ENCODE peak calls at places on chromosomes 16 and 17, in five cellular contexts. J, N, K, A and D are unnamed samples.

GRCh38 chr17:1147664-1148063 is 32.1 kb downstream of the ABR start:
- DNase-seq in A (peak; percentile 37), K (peak; percentile 59), J (peak; percentile 20), N (no peak), D (peak; percentile 56)

GRCh38 chr17:15915996-15916395 is 28.9 kb upstream of the ADORA2B start:
- DNase-seq in J (no peak), K (peak; percentile 18), N (no peak), A (no peak), D (no peak)

GRCh38 chr16:26453215-26453614 is 613.5 kb upstream of the C16orf82 start:
- DNase-seq in A (no peak), J (no peak), N (no peak), K (no peak), D (no peak)

GRCh38 chr17:38663125-38663751 is 11.5 kb downstream of the EPOP start:
- DNase-seq in J (peak; percentile 32), K (peak; percentile 82), N (no peak), A (no peak), D (peak; percentile 79)

GRCh38 chr16:67862623-67863583 is 9.9 kb upstream of the EDC4 start:
- DNase-seq in J (peak; percentile 50), K (no peak), N (no peak), A (no peak), D (no peak)

GRCh38 chr16:80319181-80319580 is 221.6 kb upstream of the DYNLRB2 start:
- DNase-seq in N (no peak), J (no peak), K (no peak), A (no peak), D (no peak)

GRCh38 chr16:75250809-75251279 is 580 bp downstream of the BCAR1 start:
- DNase-seq in K (peak; percentile 67), N (no peak), J (no peak), A (no peak), D (no peak)

GRCh38 chr16:83973077-83973476 is 5.0 kb downstream of the NECAB2 start:
- DNase-seq in K (no peak), J (no peak), N (no peak), A (no peak), D (no peak)

GRCh38 chr17:3695723-3696411 is at the start of gene P2RX5:
- DNase-seq in A (no peak), K (peak; percentile 70), N (peak; percentile 32), J (peak; percentile 13), D (no peak)

GRCh38 chr16:77064037-77064436 is 127.0 kb upstream of the MON1B start:
- DNase-seq in K (no peak), J (no peak), A (no peak), N (no peak), D (no peak)

GRCh38 chr16:50928065-50928464 is 186.2 kb downstream of the CYLD start:
- DNase-seq in A (no peak), K (no peak), J (no peak), N (no peak), D (no peak)

GRCh38 chr16:50253511-50253903 is 12.8 kb upstream of the ADCY7 start:
- DNase-seq in K (no peak), A (no peak), N (no peak), J (no peak), D (no peak)

GRCh38 chr16:17602678-17603077 is 131.9 kb upstream of the XYLT1 start:
- DNase-seq in N (no peak), A (no peak), K (no peak), J (no peak), D (no peak)

GRCh38 chr17:37702605-37703004 is 42.3 kb downstream of the HNF1B start:
- DNase-seq in K (no peak), N (no peak), A (peak; percentile 71), J (peak; percentile 87), D (no peak)

GRCh38 chr16:2775765-2776499 is 1.1 kb downstream of the ELOB start:
- DNase-seq in A (no peak), K (no peak), N (no peak), J (no peak), D (no peak)

GRCh38 chr17:81940538-81941483 is 3.7 kb upstream of the PYCR1 start:
- DNase-seq in K (no peak), N (no peak), A (no peak), J (no peak), D (no peak)

GRCh38 chr16:30491744-30492308 is 19.3 kb downstream of the ITGAL start:
- DNase-seq in K (no peak), A (peak; percentile 41), N (peak; percentile 30), J (peak; percentile 77), D (no peak)

GRCh38 chr17:34997355-34997862 is 17.1 kb downstream of the LIG3 start:
- DNase-seq in J (peak; percentile 60), N (no peak), K (no peak), A (peak; percentile 85), D (no peak)

GRCh38 chr17:73588291-73589095 is 55.8 kb downstream of the SDK2 start:
- DNase-seq in A (no peak), N (no peak), K (no peak), J (no peak), D (no peak)

GRCh38 chr17:77322534-77323412 is 182.0 kb downstream of the SEC14L1 start:
- DNase-seq in N (no peak), J (peak; percentile 99), K (peak; percentile 59), A (peak; percentile 99), D (no peak)

GRCh38 chr17:70892527-70892926 is 723.2 kb downstream of the KCNJ2 start:
- DNase-seq in J (no peak), N (no peak), A (no peak), K (no peak), D (no peak)

DNA sequence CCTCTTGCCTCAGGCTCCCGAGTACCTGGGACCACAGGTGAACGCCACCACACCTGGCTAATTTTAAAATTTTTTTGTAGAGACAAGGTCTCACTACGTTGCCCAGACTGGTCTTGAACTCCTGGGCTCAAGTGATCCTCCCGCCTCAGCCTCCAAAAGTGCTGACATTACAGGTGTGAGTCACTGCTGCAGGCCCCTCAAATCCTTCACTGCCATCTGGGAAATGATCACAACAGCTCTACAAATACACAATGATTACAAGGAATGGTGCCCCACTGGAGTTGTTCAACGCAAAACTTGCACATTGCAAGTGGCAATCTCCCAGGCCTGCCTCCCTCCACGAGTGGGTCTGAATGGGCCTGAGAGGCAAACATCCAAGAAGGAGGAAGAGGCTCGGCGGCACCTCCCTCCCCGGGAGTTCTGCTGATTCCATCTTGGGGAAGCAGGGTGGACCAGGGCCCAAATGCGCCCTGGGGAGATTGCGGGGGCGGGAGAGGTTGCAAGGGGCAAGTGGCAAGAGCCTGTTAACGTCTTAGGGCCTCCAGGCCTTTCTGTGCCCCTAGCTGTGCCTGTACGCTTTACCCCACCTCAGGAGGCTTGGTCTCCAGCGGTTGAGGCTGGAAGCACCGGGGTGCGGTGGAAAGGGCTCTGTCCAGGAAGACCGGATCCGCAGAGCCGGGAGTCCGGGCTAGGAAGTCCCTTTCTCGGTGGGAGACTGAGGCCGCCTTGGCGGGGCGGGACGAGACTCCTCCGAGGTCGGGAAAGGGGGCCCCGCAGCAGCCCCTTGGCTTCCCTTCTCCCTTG is 656 bp upstream of the IGFBP4 start:
- DNase-seq in J (no peak), N (no peak), A (no peak), K (no peak), D (no peak)
- TF ChIP-seq CTCF in J (peak; percentile 19), N (no peak), A (no peak), K (no peak), D (no peak)

GRCh38 chr17:48460055-48460454 is 30.0 kb upstream of the SKAP1 start:
- DNase-seq in N (no peak), A (no peak), K (no peak), J (no peak), D (no peak)

GRCh38 chr17:48459070-48459469 is 29.1 kb upstream of the SKAP1 start:
- DNase-seq in J (no peak), K (no peak), N (no peak), A (no peak), D (no peak)

GRCh38 chr17:48457080-48457836 is 27.2 kb upstream of the SKAP1 start:
- DNase-seq in A (peak; percentile 15), J (peak; percentile 43), K (peak; percentile 76), N (peak; percentile 66), D (peak; percentile 66)

GRCh38 chr17:48453447-48453846 is 23.4 kb upstream of the SKAP1 start:
- DNase-seq in J (no peak), N (no peak), K (no peak), A (no peak), D (no peak)

DNA sequence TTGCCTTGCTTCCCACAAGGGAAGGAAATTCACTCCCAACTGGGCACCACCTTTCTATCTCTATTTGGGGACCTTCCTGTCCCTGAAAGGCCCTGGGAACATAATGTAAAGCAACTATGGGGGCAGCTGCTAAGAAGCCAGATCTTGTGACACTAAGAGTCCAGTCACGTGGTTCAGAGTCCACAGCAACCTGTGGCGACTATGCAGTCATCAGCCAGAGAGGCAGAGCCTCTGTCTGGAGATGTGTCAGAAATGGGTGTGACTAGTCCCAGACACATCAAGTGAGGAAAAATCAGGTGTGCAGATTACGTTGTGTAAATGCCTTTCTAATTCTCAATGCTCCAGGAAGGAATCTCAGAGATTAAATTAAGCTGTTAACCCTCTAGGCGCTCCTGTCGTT is 26.6 kb upstream of the SKAP1 start:
- DNase-seq in J (no peak), A (no peak), N (no peak), K (no peak), D (no peak)
- TF ChIP-seq CTCF in J (no peak), A (no peak), N (no peak), K (no peak), D (no peak)

DNA sequence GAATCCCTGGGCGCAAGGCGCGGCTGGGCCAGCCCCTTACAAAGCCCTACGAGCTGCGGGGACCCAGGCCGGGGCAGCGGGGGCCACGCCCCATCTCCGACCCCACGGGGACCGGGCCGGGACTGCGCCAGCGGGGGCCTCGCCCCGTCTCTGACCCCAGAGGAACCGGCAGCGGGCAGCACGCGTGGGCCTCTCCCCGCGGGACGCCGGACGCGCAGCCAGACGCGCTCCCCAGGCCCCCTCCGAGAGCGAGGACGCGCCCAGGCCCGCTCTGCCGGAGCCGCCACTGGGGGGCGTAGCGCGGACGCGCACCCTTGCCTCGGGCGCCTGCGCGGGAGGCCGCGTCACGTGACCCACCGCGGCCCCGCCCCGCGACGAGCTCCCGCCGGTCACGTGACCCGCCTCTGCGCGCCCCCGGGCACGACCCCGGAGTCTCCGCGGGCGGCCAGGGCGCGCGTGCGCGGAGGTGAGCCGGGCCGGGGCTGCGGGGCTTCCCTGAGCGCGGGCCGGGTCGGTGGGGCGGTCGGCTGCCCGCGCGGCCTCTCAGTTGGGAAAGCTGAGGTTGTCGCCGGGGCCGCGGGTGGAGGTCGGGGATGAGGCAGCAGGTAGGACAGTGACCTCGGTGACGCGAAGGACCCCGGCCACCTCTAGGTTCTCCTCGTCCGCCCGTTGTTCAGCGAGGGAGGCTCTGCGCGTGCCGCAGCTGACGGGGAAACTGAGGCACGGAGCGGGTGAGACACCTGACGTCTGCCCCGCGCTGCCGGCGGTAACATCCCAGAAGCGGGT is at the start of gene GAA:
- DNase-seq in J (peak; percentile 71), K (peak; percentile 95), A (no peak), N (peak; percentile 86), D (peak; percentile 92)
- TF ChIP-seq CTCF in J (peak; percentile 43), K (peak; percentile 53), A (peak; percentile 56), N (peak; percentile 69), D (peak; percentile 88)

DNA sequence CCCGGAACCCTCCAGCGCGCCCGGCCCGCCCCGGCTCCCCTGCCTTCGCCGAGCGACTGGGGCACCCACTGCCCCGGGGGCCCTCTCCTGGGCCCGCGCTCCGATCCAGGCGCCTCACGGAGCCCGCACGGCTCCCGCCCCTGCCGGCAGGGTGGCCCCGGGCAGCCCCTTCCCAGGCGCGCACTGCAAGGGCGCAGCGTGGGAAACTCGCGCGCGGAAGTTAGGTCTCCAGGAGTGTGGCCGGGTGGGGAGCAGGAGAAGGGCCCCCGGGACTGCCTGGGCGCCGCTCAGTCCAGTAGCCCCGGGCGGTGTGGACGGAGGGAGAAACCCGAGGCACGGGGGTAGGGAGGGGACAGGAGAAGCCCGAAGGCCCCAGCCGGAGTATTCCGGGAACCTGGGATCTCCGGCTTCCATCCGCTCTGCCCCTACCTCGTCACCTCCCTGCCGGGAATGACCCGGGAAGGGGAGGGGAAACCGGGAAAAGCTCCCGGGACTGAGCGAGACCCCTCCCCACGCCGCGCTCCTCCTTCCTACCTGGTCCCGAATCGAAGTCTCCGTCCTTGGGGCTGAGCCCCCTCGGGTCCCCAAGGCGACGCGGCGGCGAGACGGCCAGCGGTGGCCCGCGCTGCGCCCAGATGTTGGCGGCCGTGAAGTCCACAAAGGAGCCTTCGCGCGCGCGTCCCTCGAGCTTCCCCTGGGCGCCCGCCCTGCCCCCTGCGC is 501 bp downstream of the SOCS3 start:
- DNase-seq in J (no peak), N (no peak), A (no peak), K (no peak), D (peak; percentile 33)
- TF ChIP-seq CTCF in J (no peak), N (no peak), A (no peak), K (no peak), D (no peak)